ENCODE peak calls at places on chromosome 17, in ten cellular contexts. One of them, this sample, is unnamed.

GRCh38 chr17:47630614-47631013 is 19.1 kb upstream of the KPNB1 start:
- DNase-seq in effector memory CD4-positive, alpha-beta T cell: no peak
- DNase-seq in posterior cingulate gyrus: no peak
- DNase-seq in Peyer's patch: no peak
- DNase-seq in lower lobe of right lung: no peak
- DNase-seq in psoas muscle: no peak
- DNase-seq in central memory CD8-positive, alpha-beta T cell: no peak
- DNase-seq in effector CD4-positive, alpha-beta T cell: no peak
- DNase-seq in brain pericyte: no peak
- DNase-seq in activated CD8-positive, alpha-beta memory T cell treated with anti-CD3 and anti-CD28 coated beads for 4 hours: no peak
- DNase-seq in this sample: no peak

GRCh38 chr17:78870621-78871020 is 30.0 kb upstream of the USP36 start:
- DNase-seq in effector memory CD4-positive, alpha-beta T cell: no peak
- DNase-seq in posterior cingulate gyrus: no peak
- DNase-seq in Peyer's patch: no peak
- DNase-seq in lower lobe of right lung: no peak
- DNase-seq in psoas muscle: no peak
- DNase-seq in central memory CD8-positive, alpha-beta T cell: no peak
- DNase-seq in effector CD4-positive, alpha-beta T cell: no peak
- DNase-seq in brain pericyte: no peak
- DNase-seq in activated CD8-positive, alpha-beta memory T cell treated with anti-CD3 and anti-CD28 coated beads for 4 hours: no peak
- DNase-seq in this sample: no peak

GRCh38 chr17:40019140-40019991 is 4.1 kb downstream of the CSF3 start:
- DNase-seq in effector memory CD4-positive, alpha-beta T cell: no peak
- DNase-seq in posterior cingulate gyrus: peak; percentile 76
- DNase-seq in Peyer's patch: no peak
- DNase-seq in lower lobe of right lung: no peak
- DNase-seq in psoas muscle: peak; percentile 81
- DNase-seq in central memory CD8-positive, alpha-beta T cell: no peak
- DNase-seq in effector CD4-positive, alpha-beta T cell: no peak
- DNase-seq in brain pericyte: peak; percentile 52
- DNase-seq in activated CD8-positive, alpha-beta memory T cell treated with anti-CD3 and anti-CD28 coated beads for 4 hours: no peak
- DNase-seq in this sample: no peak

GRCh38 chr17:4480929-4481898 is 17.5 kb upstream of the SPNS2 start:
- DNase-seq in effector memory CD4-positive, alpha-beta T cell: no peak
- DNase-seq in posterior cingulate gyrus: no peak
- DNase-seq in Peyer's patch: peak; percentile 88
- DNase-seq in lower lobe of right lung: peak; percentile 57
- DNase-seq in psoas muscle: no peak
- DNase-seq in central memory CD8-positive, alpha-beta T cell: no peak
- DNase-seq in effector CD4-positive, alpha-beta T cell: no peak
- DNase-seq in brain pericyte: no peak
- DNase-seq in activated CD8-positive, alpha-beta memory T cell treated with anti-CD3 and anti-CD28 coated beads for 4 hours: no peak
- DNase-seq in this sample: peak; percentile 58

GRCh38 chr17:81346090-81346907 is 49.0 kb upstream of the BAHCC1 start:
- DNase-seq in effector memory CD4-positive, alpha-beta T cell: peak; percentile 87
- DNase-seq in posterior cingulate gyrus: peak; percentile 100
- DNase-seq in Peyer's patch: peak; percentile 98
- DNase-seq in lower lobe of right lung: peak; percentile 99
- DNase-seq in psoas muscle: peak; percentile 99
- DNase-seq in central memory CD8-positive, alpha-beta T cell: peak; percentile 79
- DNase-seq in effector CD4-positive, alpha-beta T cell: peak; percentile 86
- DNase-seq in brain pericyte: peak; percentile 81
- DNase-seq in activated CD8-positive, alpha-beta memory T cell treated with anti-CD3 and anti-CD28 coated beads for 4 hours: peak; percentile 88
- DNase-seq in this sample: peak; percentile 91

GRCh38 chr17:64622931-64623654 is 39.0 kb downstream of the SMURF2 start:
- DNase-seq in effector memory CD4-positive, alpha-beta T cell: no peak
- DNase-seq in posterior cingulate gyrus: no peak
- DNase-seq in Peyer's patch: no peak
- DNase-seq in lower lobe of right lung: no peak
- DNase-seq in psoas muscle: no peak
- DNase-seq in central memory CD8-positive, alpha-beta T cell: no peak
- DNase-seq in effector CD4-positive, alpha-beta T cell: no peak
- DNase-seq in brain pericyte: no peak
- DNase-seq in activated CD8-positive, alpha-beta memory T cell treated with anti-CD3 and anti-CD28 coated beads for 4 hours: no peak
- DNase-seq in this sample: no peak

GRCh38 chr17:76329664-76330063 is 21.6 kb upstream of the QRICH2 start:
- DNase-seq in effector memory CD4-positive, alpha-beta T cell: no peak
- DNase-seq in posterior cingulate gyrus: no peak
- DNase-seq in Peyer's patch: no peak
- DNase-seq in lower lobe of right lung: no peak
- DNase-seq in psoas muscle: no peak
- DNase-seq in central memory CD8-positive, alpha-beta T cell: no peak
- DNase-seq in effector CD4-positive, alpha-beta T cell: no peak
- DNase-seq in brain pericyte: no peak
- DNase-seq in activated CD8-positive, alpha-beta memory T cell treated with anti-CD3 and anti-CD28 coated beads for 4 hours: no peak
- DNase-seq in this sample: no peak

GRCh38 chr17:45361976-45362375 is 45.2 kb upstream of the MAP3K14 start:
- DNase-seq in effector memory CD4-positive, alpha-beta T cell: no peak
- DNase-seq in posterior cingulate gyrus: peak; percentile 83
- DNase-seq in Peyer's patch: peak; percentile 41
- DNase-seq in lower lobe of right lung: peak; percentile 22
- DNase-seq in psoas muscle: no peak
- DNase-seq in central memory CD8-positive, alpha-beta T cell: no peak
- DNase-seq in effector CD4-positive, alpha-beta T cell: no peak
- DNase-seq in brain pericyte: no peak
- DNase-seq in activated CD8-positive, alpha-beta memory T cell treated with anti-CD3 and anti-CD28 coated beads for 4 hours: no peak
- DNase-seq in this sample: no peak

GRCh38 chr17:2022647-2023046 is 2.5 kb downstream of the RTN4RL1 start:
- DNase-seq in effector memory CD4-positive, alpha-beta T cell: no peak
- DNase-seq in posterior cingulate gyrus: no peak
- DNase-seq in Peyer's patch: no peak
- DNase-seq in lower lobe of right lung: no peak
- DNase-seq in psoas muscle: no peak
- DNase-seq in central memory CD8-positive, alpha-beta T cell: no peak
- DNase-seq in effector CD4-positive, alpha-beta T cell: no peak
- DNase-seq in brain pericyte: no peak
- DNase-seq in activated CD8-positive, alpha-beta memory T cell treated with anti-CD3 and anti-CD28 coated beads for 4 hours: no peak
- DNase-seq in this sample: no peak

GRCh38 chr17:2176484-2177175 is 121.7 kb downstream of the HIC1 start:
- DNase-seq in effector memory CD4-positive, alpha-beta T cell: no peak
- DNase-seq in posterior cingulate gyrus: no peak
- DNase-seq in Peyer's patch: no peak
- DNase-seq in lower lobe of right lung: no peak
- DNase-seq in psoas muscle: no peak
- DNase-seq in central memory CD8-positive, alpha-beta T cell: no peak
- DNase-seq in effector CD4-positive, alpha-beta T cell: no peak
- DNase-seq in brain pericyte: no peak
- DNase-seq in activated CD8-positive, alpha-beta memory T cell treated with anti-CD3 and anti-CD28 coated beads for 4 hours: no peak
- DNase-seq in this sample: no peak

GRCh38 chr17:3827124-3827773 is 18.8 kb downstream of the NCBP3 start:
- DNase-seq in effector memory CD4-positive, alpha-beta T cell: peak; percentile 64
- DNase-seq in posterior cingulate gyrus: peak; percentile 91
- DNase-seq in Peyer's patch: peak; percentile 88
- DNase-seq in lower lobe of right lung: no peak
- DNase-seq in psoas muscle: no peak
- DNase-seq in central memory CD8-positive, alpha-beta T cell: peak; percentile 72
- DNase-seq in effector CD4-positive, alpha-beta T cell: peak; percentile 70
- DNase-seq in brain pericyte: no peak
- DNase-seq in activated CD8-positive, alpha-beta memory T cell treated with anti-CD3 and anti-CD28 coated beads for 4 hours: peak; percentile 54
- DNase-seq in this sample: peak; percentile 83

GRCh38 chr17:72967963-72968585 is 124.4 kb downstream of the SLC39A11 start:
- DNase-seq in effector memory CD4-positive, alpha-beta T cell: no peak
- DNase-seq in posterior cingulate gyrus: no peak
- DNase-seq in Peyer's patch: no peak
- DNase-seq in lower lobe of right lung: no peak
- DNase-seq in psoas muscle: no peak
- DNase-seq in central memory CD8-positive, alpha-beta T cell: no peak
- DNase-seq in effector CD4-positive, alpha-beta T cell: no peak
- DNase-seq in brain pericyte: no peak
- DNase-seq in activated CD8-positive, alpha-beta memory T cell treated with anti-CD3 and anti-CD28 coated beads for 4 hours: no peak
- DNase-seq in this sample: no peak

GRCh38 chr17:8552582-8553320 is 77.8 kb downstream of the MYH10 start:
- DNase-seq in effector memory CD4-positive, alpha-beta T cell: no peak
- DNase-seq in posterior cingulate gyrus: no peak
- DNase-seq in Peyer's patch: no peak
- DNase-seq in lower lobe of right lung: no peak
- DNase-seq in psoas muscle: no peak
- DNase-seq in central memory CD8-positive, alpha-beta T cell: no peak
- DNase-seq in effector CD4-positive, alpha-beta T cell: no peak
- DNase-seq in brain pericyte: no peak
- DNase-seq in activated CD8-positive, alpha-beta memory T cell treated with anti-CD3 and anti-CD28 coated beads for 4 hours: no peak
- DNase-seq in this sample: no peak

GRCh38 chr17:19714542-19715411 is 1.6 kb downstream of the SLC47A2 start:
- DNase-seq in effector memory CD4-positive, alpha-beta T cell: no peak
- DNase-seq in posterior cingulate gyrus: no peak
- DNase-seq in Peyer's patch: peak; percentile 48
- DNase-seq in lower lobe of right lung: no peak
- DNase-seq in psoas muscle: no peak
- DNase-seq in central memory CD8-positive, alpha-beta T cell: no peak
- DNase-seq in effector CD4-positive, alpha-beta T cell: no peak
- DNase-seq in brain pericyte: no peak
- DNase-seq in activated CD8-positive, alpha-beta memory T cell treated with anti-CD3 and anti-CD28 coated beads for 4 hours: no peak
- DNase-seq in this sample: no peak

GRCh38 chr17:44911133-44912001 is 3.9 kb downstream of the GFAP start:
- DNase-seq in effector memory CD4-positive, alpha-beta T cell: peak; percentile 34
- DNase-seq in posterior cingulate gyrus: peak; percentile 89
- DNase-seq in Peyer's patch: peak; percentile 81
- DNase-seq in lower lobe of right lung: peak; percentile 75
- DNase-seq in psoas muscle: peak; percentile 40
- DNase-seq in central memory CD8-positive, alpha-beta T cell: no peak
- DNase-seq in effector CD4-positive, alpha-beta T cell: peak; percentile 36
- DNase-seq in brain pericyte: no peak
- DNase-seq in activated CD8-positive, alpha-beta memory T cell treated with anti-CD3 and anti-CD28 coated beads for 4 hours: peak; percentile 18
- DNase-seq in this sample: peak; percentile 45

GRCh38 chr17:17110520-17110919 is 68.3 kb downstream of the MPRIP start:
- DNase-seq in effector memory CD4-positive, alpha-beta T cell: no peak
- DNase-seq in posterior cingulate gyrus: peak; percentile 59
- DNase-seq in Peyer's patch: no peak
- DNase-seq in lower lobe of right lung: no peak
- DNase-seq in psoas muscle: no peak
- DNase-seq in central memory CD8-positive, alpha-beta T cell: no peak
- DNase-seq in effector CD4-positive, alpha-beta T cell: no peak
- DNase-seq in brain pericyte: no peak
- DNase-seq in activated CD8-positive, alpha-beta memory T cell treated with anti-CD3 and anti-CD28 coated beads for 4 hours: no peak
- DNase-seq in this sample: no peak

GRCh38 chr17:45143767-45144198 is 4.5 kb upstream of the HEXIM1 start:
- DNase-seq in effector memory CD4-positive, alpha-beta T cell: no peak
- DNase-seq in posterior cingulate gyrus: peak; percentile 89
- DNase-seq in Peyer's patch: peak; percentile 83
- DNase-seq in lower lobe of right lung: peak; percentile 78
- DNase-seq in psoas muscle: peak; percentile 94
- DNase-seq in central memory CD8-positive, alpha-beta T cell: no peak
- DNase-seq in effector CD4-positive, alpha-beta T cell: no peak
- DNase-seq in brain pericyte: no peak
- DNase-seq in activated CD8-positive, alpha-beta memory T cell treated with anti-CD3 and anti-CD28 coated beads for 4 hours: no peak
- DNase-seq in this sample: no peak

GRCh38 chr17:81090361-81091133 is 55.6 kb downstream of the BAIAP2 start:
- DNase-seq in effector memory CD4-positive, alpha-beta T cell: no peak
- DNase-seq in posterior cingulate gyrus: no peak
- DNase-seq in Peyer's patch: peak; percentile 68
- DNase-seq in lower lobe of right lung: peak; percentile 92
- DNase-seq in psoas muscle: peak; percentile 61
- DNase-seq in central memory CD8-positive, alpha-beta T cell: no peak
- DNase-seq in effector CD4-positive, alpha-beta T cell: no peak
- DNase-seq in brain pericyte: no peak
- DNase-seq in activated CD8-positive, alpha-beta memory T cell treated with anti-CD3 and anti-CD28 coated beads for 4 hours: no peak
- DNase-seq in this sample: peak; percentile 21

GRCh38 chr17:37506678-37507077 is 17.0 kb downstream of the DUSP14 start:
- DNase-seq in effector memory CD4-positive, alpha-beta T cell: no peak
- DNase-seq in posterior cingulate gyrus: peak; percentile 96
- DNase-seq in Peyer's patch: no peak
- DNase-seq in lower lobe of right lung: no peak
- DNase-seq in psoas muscle: no peak
- DNase-seq in central memory CD8-positive, alpha-beta T cell: no peak
- DNase-seq in effector CD4-positive, alpha-beta T cell: no peak
- DNase-seq in brain pericyte: no peak
- DNase-seq in activated CD8-positive, alpha-beta memory T cell treated with anti-CD3 and anti-CD28 coated beads for 4 hours: no peak
- DNase-seq in this sample: peak; percentile 11

GRCh38 chr17:45946841-45947256 is 52.2 kb upstream of the STH start:
- DNase-seq in effector memory CD4-positive, alpha-beta T cell: no peak
- DNase-seq in posterior cingulate gyrus: no peak
- DNase-seq in Peyer's patch: no peak
- DNase-seq in lower lobe of right lung: no peak
- DNase-seq in psoas muscle: no peak
- DNase-seq in central memory CD8-positive, alpha-beta T cell: no peak
- DNase-seq in effector CD4-positive, alpha-beta T cell: no peak
- DNase-seq in brain pericyte: no peak
- DNase-seq in activated CD8-positive, alpha-beta memory T cell treated with anti-CD3 and anti-CD28 coated beads for 4 hours: no peak
- DNase-seq in this sample: no peak

GRCh38 chr17:72591500-72592241 is 470.9 kb downstream of the SOX9 start:
- DNase-seq in effector memory CD4-positive, alpha-beta T cell: no peak
- DNase-seq in posterior cingulate gyrus: no peak
- DNase-seq in Peyer's patch: no peak
- DNase-seq in lower lobe of right lung: peak; percentile 49
- DNase-seq in psoas muscle: no peak
- DNase-seq in central memory CD8-positive, alpha-beta T cell: no peak
- DNase-seq in effector CD4-positive, alpha-beta T cell: no peak
- DNase-seq in brain pericyte: no peak
- DNase-seq in activated CD8-positive, alpha-beta memory T cell treated with anti-CD3 and anti-CD28 coated beads for 4 hours: no peak
- DNase-seq in this sample: no peak

GRCh38 chr17:43171761-43172487 is 910 bp downstream of the NBR1 start:
- DNase-seq in effector memory CD4-positive, alpha-beta T cell: no peak
- DNase-seq in posterior cingulate gyrus: no peak
- DNase-seq in Peyer's patch: peak; percentile 61
- DNase-seq in lower lobe of right lung: no peak
- DNase-seq in psoas muscle: no peak
- DNase-seq in central memory CD8-positive, alpha-beta T cell: no peak
- DNase-seq in effector CD4-positive, alpha-beta T cell: no peak
- DNase-seq in brain pericyte: peak; percentile 43
- DNase-seq in activated CD8-positive, alpha-beta memory T cell treated with anti-CD3 and anti-CD28 coated beads for 4 hours: no peak
- DNase-seq in this sample: no peak

GRCh38 chr17:35238817-35239216 is 4.1 kb upstream of the SLFN5 start:
- DNase-seq in effector memory CD4-positive, alpha-beta T cell: no peak
- DNase-seq in posterior cingulate gyrus: no peak
- DNase-seq in Peyer's patch: no peak
- DNase-seq in lower lobe of right lung: no peak
- DNase-seq in psoas muscle: no peak
- DNase-seq in central memory CD8-positive, alpha-beta T cell: no peak
- DNase-seq in effector CD4-positive, alpha-beta T cell: no peak
- DNase-seq in brain pericyte: no peak
- DNase-seq in activated CD8-positive, alpha-beta memory T cell treated with anti-CD3 and anti-CD28 coated beads for 4 hours: no peak
- DNase-seq in this sample: no peak

GRCh38 chr17:42038221-42038973 is 12.0 kb downstream of the C17orf113 start:
- DNase-seq in effector memory CD4-positive, alpha-beta T cell: no peak
- DNase-seq in posterior cingulate gyrus: no peak
- DNase-seq in Peyer's patch: no peak
- DNase-seq in lower lobe of right lung: no peak
- DNase-seq in psoas muscle: no peak
- DNase-seq in central memory CD8-positive, alpha-beta T cell: no peak
- DNase-seq in effector CD4-positive, alpha-beta T cell: no peak
- DNase-seq in brain pericyte: no peak
- DNase-seq in activated CD8-positive, alpha-beta memory T cell treated with anti-CD3 and anti-CD28 coated beads for 4 hours: no peak
- DNase-seq in this sample: no peak

GRCh38 chr17:37494971-37495370 is 5.3 kb downstream of the DUSP14 start:
- DNase-seq in effector memory CD4-positive, alpha-beta T cell: no peak
- DNase-seq in posterior cingulate gyrus: peak; percentile 43
- DNase-seq in Peyer's patch: no peak
- DNase-seq in lower lobe of right lung: no peak
- DNase-seq in psoas muscle: no peak
- DNase-seq in central memory CD8-positive, alpha-beta T cell: no peak
- DNase-seq in effector CD4-positive, alpha-beta T cell: no peak
- DNase-seq in brain pericyte: no peak
- DNase-seq in activated CD8-positive, alpha-beta memory T cell treated with anti-CD3 and anti-CD28 coated beads for 4 hours: no peak
- DNase-seq in this sample: no peak

GRCh38 chr17:6523330-6523729 is 33.0 kb downstream of the PITPNM3 start:
- DNase-seq in effector memory CD4-positive, alpha-beta T cell: no peak
- DNase-seq in posterior cingulate gyrus: no peak
- DNase-seq in Peyer's patch: peak; percentile 27
- DNase-seq in lower lobe of right lung: no peak
- DNase-seq in psoas muscle: no peak
- DNase-seq in central memory CD8-positive, alpha-beta T cell: no peak
- DNase-seq in effector CD4-positive, alpha-beta T cell: no peak
- DNase-seq in brain pericyte: no peak
- DNase-seq in activated CD8-positive, alpha-beta memory T cell treated with anti-CD3 and anti-CD28 coated beads for 4 hours: no peak
- DNase-seq in this sample: no peak

GRCh38 chr17:75468311-75468754 is 11.9 kb downstream of the TMEM94 start:
- DNase-seq in effector memory CD4-positive, alpha-beta T cell: no peak
- DNase-seq in posterior cingulate gyrus: peak; percentile 92
- DNase-seq in Peyer's patch: no peak
- DNase-seq in lower lobe of right lung: no peak
- DNase-seq in psoas muscle: peak; percentile 70
- DNase-seq in central memory CD8-positive, alpha-beta T cell: no peak
- DNase-seq in effector CD4-positive, alpha-beta T cell: no peak
- DNase-seq in brain pericyte: no peak
- DNase-seq in activated CD8-positive, alpha-beta memory T cell treated with anti-CD3 and anti-CD28 coated beads for 4 hours: no peak
- DNase-seq in this sample: no peak

GRCh38 chr17:15342460-15342859 is 1.1 kb upstream of the TEKT3 start:
- DNase-seq in effector memory CD4-positive, alpha-beta T cell: no peak
- DNase-seq in posterior cingulate gyrus: no peak
- DNase-seq in Peyer's patch: no peak
- DNase-seq in lower lobe of right lung: no peak
- DNase-seq in psoas muscle: no peak
- DNase-seq in central memory CD8-positive, alpha-beta T cell: no peak
- DNase-seq in effector CD4-positive, alpha-beta T cell: no peak
- DNase-seq in brain pericyte: no peak
- DNase-seq in activated CD8-positive, alpha-beta memory T cell treated with anti-CD3 and anti-CD28 coated beads for 4 hours: no peak
- DNase-seq in this sample: no peak